ENCODE peak calls at places on chromosomes 5 and 9, in seven cellular contexts. One of them, this sample, is unnamed.

GRCh38 chr5:180118391-180118791 is 46.8 kb upstream of the RNF130 start:
- DNase-seq in CD8-positive, alpha-beta T cell: no peak
- DNase-seq in A673: no peak
- DNase-seq in pancreas: no peak
- DNase-seq in GM06990: no peak
- DNase-seq in aorta: no peak
- DNase-seq in psoas muscle: no peak
- DNase-seq in this sample: peak; percentile 57

GRCh38 chr9:90900130-90900529 is 98.5 kb downstream of the SYK start:
- DNase-seq in CD8-positive, alpha-beta T cell: no peak
- DNase-seq in A673: no peak
- DNase-seq in pancreas: no peak
- DNase-seq in GM06990: no peak
- DNase-seq in aorta: no peak
- DNase-seq in psoas muscle: peak; percentile 71
- DNase-seq in this sample: no peak

GRCh38 chr9:96460470-96460869 is 10.5 kb downstream of the HABP4 start:
- DNase-seq in CD8-positive, alpha-beta T cell: no peak
- DNase-seq in A673: no peak
- DNase-seq in pancreas: no peak
- DNase-seq in GM06990: no peak
- DNase-seq in aorta: no peak
- DNase-seq in psoas muscle: no peak
- DNase-seq in this sample: no peak

GRCh38 chr5:111043712-111044506 is 27.6 kb upstream of the TSLP start:
- DNase-seq in CD8-positive, alpha-beta T cell: no peak
- DNase-seq in A673: peak; percentile 71
- DNase-seq in pancreas: no peak
- DNase-seq in GM06990: no peak
- DNase-seq in aorta: no peak
- DNase-seq in psoas muscle: no peak
- DNase-seq in this sample: no peak

GRCh38 chr9:38083858-38084555 is 15.0 kb upstream of the SHB start:
- DNase-seq in CD8-positive, alpha-beta T cell: no peak
- DNase-seq in A673: no peak
- DNase-seq in pancreas: no peak
- DNase-seq in GM06990: no peak
- DNase-seq in aorta: no peak
- DNase-seq in psoas muscle: no peak
- DNase-seq in this sample: peak; percentile 45

GRCh38 chr5:157100140-157100679 is 8.6 kb downstream of the HAVCR2 start:
- DNase-seq in CD8-positive, alpha-beta T cell: no peak
- DNase-seq in A673: no peak
- DNase-seq in pancreas: no peak
- DNase-seq in GM06990: no peak
- DNase-seq in aorta: no peak
- DNase-seq in psoas muscle: no peak
- DNase-seq in this sample: no peak

GRCh38 chr9:124351672-124352468 is 63.4 kb downstream of the PSMB7 start:
- DNase-seq in CD8-positive, alpha-beta T cell: no peak
- DNase-seq in A673: no peak
- DNase-seq in pancreas: no peak
- DNase-seq in GM06990: no peak
- DNase-seq in aorta: peak; percentile 40
- DNase-seq in psoas muscle: no peak
- DNase-seq in this sample: peak; percentile 75

GRCh38 chr9:74245871-74246552 is 251.1 kb upstream of the RORB start:
- DNase-seq in CD8-positive, alpha-beta T cell: no peak
- DNase-seq in A673: no peak
- DNase-seq in pancreas: no peak
- DNase-seq in GM06990: no peak
- DNase-seq in aorta: no peak
- DNase-seq in psoas muscle: no peak
- DNase-seq in this sample: no peak

GRCh38 chr9:4386819-4387218 is 87.0 kb upstream of the GLIS3 start:
- DNase-seq in CD8-positive, alpha-beta T cell: no peak
- DNase-seq in A673: no peak
- DNase-seq in pancreas: no peak
- DNase-seq in GM06990: no peak
- DNase-seq in aorta: no peak
- DNase-seq in psoas muscle: no peak
- DNase-seq in this sample: no peak

GRCh38 chr5:33936381-33937016 is at the start of gene RXFP3:
- DNase-seq in CD8-positive, alpha-beta T cell: no peak
- DNase-seq in A673: no peak
- DNase-seq in pancreas: no peak
- DNase-seq in GM06990: no peak
- DNase-seq in aorta: no peak
- DNase-seq in psoas muscle: peak; percentile 47
- DNase-seq in this sample: no peak

GRCh38 chr5:79183011-79183410 is 52.9 kb upstream of the JMY start:
- DNase-seq in CD8-positive, alpha-beta T cell: no peak
- DNase-seq in A673: no peak
- DNase-seq in pancreas: no peak
- DNase-seq in GM06990: no peak
- DNase-seq in aorta: no peak
- DNase-seq in psoas muscle: no peak
- DNase-seq in this sample: no peak

GRCh38 chr5:132380047-132380446 is 10.5 kb downstream of the SLC22A5 start:
- DNase-seq in CD8-positive, alpha-beta T cell: no peak
- DNase-seq in A673: no peak
- DNase-seq in pancreas: no peak
- DNase-seq in GM06990: no peak
- DNase-seq in aorta: no peak
- DNase-seq in psoas muscle: no peak
- DNase-seq in this sample: no peak

GRCh38 chr5:88503065-88503394 is 234.4 kb upstream of the TMEM161B start:
- DNase-seq in CD8-positive, alpha-beta T cell: no peak
- DNase-seq in A673: no peak
- DNase-seq in pancreas: no peak
- DNase-seq in GM06990: no peak
- DNase-seq in aorta: no peak
- DNase-seq in psoas muscle: no peak
- DNase-seq in this sample: no peak

GRCh38 chr5:134020188-134020587 is 15.4 kb upstream of the VDAC1 start:
- DNase-seq in CD8-positive, alpha-beta T cell: no peak
- DNase-seq in A673: no peak
- DNase-seq in pancreas: no peak
- DNase-seq in GM06990: no peak
- DNase-seq in aorta: no peak
- DNase-seq in psoas muscle: no peak
- DNase-seq in this sample: peak; percentile 33

GRCh38 chr9:136831002-136831719 is 11.1 kb upstream of the AJM1 start:
- DNase-seq in CD8-positive, alpha-beta T cell: no peak
- DNase-seq in A673: no peak
- DNase-seq in pancreas: no peak
- DNase-seq in GM06990: peak; percentile 13
- DNase-seq in aorta: no peak
- DNase-seq in psoas muscle: no peak
- DNase-seq in this sample: peak; percentile 57

DNA sequence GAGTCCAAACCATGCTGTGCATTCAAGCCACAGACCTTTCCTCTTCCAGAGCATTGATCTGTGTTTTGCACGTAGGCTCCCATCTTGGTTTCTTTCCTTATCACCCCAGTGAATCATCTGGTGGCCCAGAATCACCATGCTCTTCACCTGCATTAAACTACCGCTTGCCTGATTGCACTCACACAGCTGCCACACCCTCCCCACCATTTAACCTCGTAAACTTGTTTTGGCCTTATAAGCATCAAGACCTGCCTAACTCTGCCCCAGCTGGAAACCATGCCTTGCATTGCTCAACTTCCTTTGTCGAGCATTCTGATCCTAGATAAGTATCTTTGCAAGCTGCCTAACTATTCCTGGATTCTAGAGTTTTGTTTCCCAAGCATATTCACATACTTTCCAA is 369.5 kb upstream of the SEMA6A start:
- DNase-seq in CD8-positive, alpha-beta T cell: no peak
- DNase-seq in A673: peak; percentile 40
- DNase-seq in pancreas: no peak
- DNase-seq in GM06990: no peak
- DNase-seq in aorta: no peak
- DNase-seq in psoas muscle: no peak
- DNase-seq in this sample: no peak
- H3K4me3 ChIP-seq in CD8-positive, alpha-beta T cell: no peak overlapping the region
- H3K4me3 ChIP-seq in A673: no peak overlapping the region
- H3K4me3 ChIP-seq in pancreas: no peak overlapping the region
- H3K4me3 ChIP-seq in GM06990: no peak overlapping the region
- H3K4me3 ChIP-seq in aorta: no peak overlapping the region
- H3K4me3 ChIP-seq in psoas muscle: no peak overlapping the region
- H3K4me3 ChIP-seq in this sample: no peak overlapping the region

GRCh38 chr5:135079760-135080159 is 45.7 kb upstream of the PITX1 start:
- DNase-seq in CD8-positive, alpha-beta T cell: no peak
- DNase-seq in A673: no peak
- DNase-seq in pancreas: no peak
- DNase-seq in GM06990: no peak
- DNase-seq in aorta: no peak
- DNase-seq in psoas muscle: no peak
- DNase-seq in this sample: peak; percentile 41
- H3K36me3 ChIP-seq in CD8-positive, alpha-beta T cell: no peaks in the 10 kb centered on the region
- H3K36me3 ChIP-seq in A673: no peaks in the 10 kb centered on the region
- H3K36me3 ChIP-seq in pancreas: no peaks in the 10 kb centered on the region
- H3K36me3 ChIP-seq in GM06990: no peaks in the 10 kb centered on the region
- H3K36me3 ChIP-seq in aorta: no peaks in the 10 kb centered on the region
- H3K36me3 ChIP-seq in psoas muscle: no peaks in the 10 kb centered on the region
- H3K36me3 ChIP-seq in this sample: no peaks in the 10 kb centered on the region

DNA sequence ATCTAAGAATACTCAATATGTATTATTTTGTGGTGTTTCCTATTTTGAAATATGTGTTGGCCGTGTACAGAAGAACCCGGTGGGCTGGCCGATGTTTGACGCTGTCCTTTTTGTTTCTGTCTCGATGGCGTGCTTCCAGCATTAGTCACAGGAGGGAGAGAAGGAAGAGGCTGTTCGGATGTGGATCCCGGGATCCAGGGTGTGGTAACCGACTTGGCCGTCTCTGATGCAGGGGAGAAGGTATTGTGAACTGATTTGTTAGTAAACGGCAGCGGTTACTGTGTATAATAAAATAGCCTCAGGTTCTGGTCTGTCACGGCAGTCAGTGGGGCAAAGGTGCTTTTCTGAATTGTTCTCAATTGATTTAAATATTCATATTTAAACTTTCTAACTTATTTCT is 275.0 kb downstream of the ARHGEF28 start:
- DNase-seq in CD8-positive, alpha-beta T cell: no peak
- DNase-seq in A673: peak; percentile 41
- DNase-seq in pancreas: no peak
- DNase-seq in GM06990: no peak
- DNase-seq in aorta: no peak
- DNase-seq in psoas muscle: peak; percentile 76
- DNase-seq in this sample: no peak
- H3K4me3 ChIP-seq in CD8-positive, alpha-beta T cell: no peak overlapping the region
- H3K4me3 ChIP-seq in A673: no peak overlapping the region
- H3K4me3 ChIP-seq in pancreas: no peak overlapping the region
- H3K4me3 ChIP-seq in GM06990: no peak overlapping the region
- H3K4me3 ChIP-seq in aorta: no peak overlapping the region
- H3K4me3 ChIP-seq in psoas muscle: no peak overlapping the region
- H3K4me3 ChIP-seq in this sample: no peak overlapping the region

GRCh38 chr9:93637886-93638285 is 61.5 kb downstream of the PHF2 start:
- DNase-seq in CD8-positive, alpha-beta T cell: no peak
- DNase-seq in A673: no peak
- DNase-seq in pancreas: no peak
- DNase-seq in GM06990: no peak
- DNase-seq in aorta: no peak
- DNase-seq in psoas muscle: no peak
- DNase-seq in this sample: no peak
- H3K36me3 ChIP-seq in CD8-positive, alpha-beta T cell: peaks cover 16% of the 10 kb centered on the region
- H3K36me3 ChIP-seq in A673: peaks cover 22% of the 10 kb centered on the region
- H3K36me3 ChIP-seq in pancreas: peaks cover 7% of the 10 kb centered on the region
- H3K36me3 ChIP-seq in GM06990: peaks cover 6% of the 10 kb centered on the region
- H3K36me3 ChIP-seq in aorta: peaks cover 9% of the 10 kb centered on the region
- H3K36me3 ChIP-seq in psoas muscle: peaks cover 46% of the 10 kb centered on the region
- H3K36me3 ChIP-seq in this sample: peaks cover 91% of the 10 kb centered on the region

GRCh38 chr9:31541626-31542025 is 842.8 kb upstream of the ACO1 start:
- DNase-seq in CD8-positive, alpha-beta T cell: no peak
- DNase-seq in A673: no peak
- DNase-seq in pancreas: no peak
- DNase-seq in GM06990: no peak
- DNase-seq in aorta: no peak
- DNase-seq in psoas muscle: no peak
- DNase-seq in this sample: no peak
- H3K4me3 ChIP-seq in CD8-positive, alpha-beta T cell: no peak overlapping the region
- H3K4me3 ChIP-seq in A673: no peak overlapping the region
- H3K4me3 ChIP-seq in pancreas: no peak overlapping the region
- H3K4me3 ChIP-seq in GM06990: no peak overlapping the region
- H3K4me3 ChIP-seq in aorta: no peak overlapping the region
- H3K4me3 ChIP-seq in psoas muscle: peak overlapping the region; percentile 8
- H3K4me3 ChIP-seq in this sample: no peak overlapping the region